ENCODE peak calls at places on chromosome 12, in seven cellular contexts. One of them, this sample, is unnamed.

GRCh38 chr12:117045175-117045997 is 53.8 kb downstream of the TESC start:
- DNase-seq in sciatic nerve: no peak
- DNase-seq in KG1: no peak
- DNase-seq in HL-60: no peak
- DNase-seq in activated CD8-positive, alpha-beta memory T cell treated with anti-CD3 and anti-CD28 coated beads for 1 hour: no peak
- DNase-seq in T-cell: no peak
- DNase-seq in substantia nigra: peak; percentile 48
- DNase-seq in this sample: no peak

GRCh38 chr12:88431245-88431644 is 149.0 kb downstream of the KITLG start:
- DNase-seq in sciatic nerve: no peak
- DNase-seq in KG1: no peak
- DNase-seq in HL-60: no peak
- DNase-seq in activated CD8-positive, alpha-beta memory T cell treated with anti-CD3 and anti-CD28 coated beads for 1 hour: no peak
- DNase-seq in T-cell: no peak
- DNase-seq in substantia nigra: no peak
- DNase-seq in this sample: no peak

GRCh38 chr12:115871714-115872113 is 405.8 kb downstream of the MED13L start:
- DNase-seq in sciatic nerve: no peak
- DNase-seq in KG1: peak; percentile 46
- DNase-seq in HL-60: peak; percentile 4
- DNase-seq in activated CD8-positive, alpha-beta memory T cell treated with anti-CD3 and anti-CD28 coated beads for 1 hour: no peak
- DNase-seq in T-cell: no peak
- DNase-seq in substantia nigra: no peak
- DNase-seq in this sample: no peak

GRCh38 chr12:54984602-54985376 is at the start of gene TESPA1:
- DNase-seq in sciatic nerve: peak; percentile 75
- DNase-seq in KG1: no peak
- DNase-seq in HL-60: peak; percentile 17
- DNase-seq in activated CD8-positive, alpha-beta memory T cell treated with anti-CD3 and anti-CD28 coated beads for 1 hour: peak; percentile 64
- DNase-seq in T-cell: peak; percentile 89
- DNase-seq in substantia nigra: no peak
- DNase-seq in this sample: peak; percentile 31

GRCh38 chr12:30806989-30807694 is 52.4 kb upstream of the CAPRIN2 start:
- DNase-seq in sciatic nerve: no peak
- DNase-seq in KG1: no peak
- DNase-seq in HL-60: no peak
- DNase-seq in activated CD8-positive, alpha-beta memory T cell treated with anti-CD3 and anti-CD28 coated beads for 1 hour: no peak
- DNase-seq in T-cell: no peak
- DNase-seq in substantia nigra: no peak
- DNase-seq in this sample: peak; percentile 33

GRCh38 chr12:4120316-4120920 is 153.1 kb upstream of the CCND2 start:
- DNase-seq in sciatic nerve: no peak
- DNase-seq in KG1: no peak
- DNase-seq in HL-60: no peak
- DNase-seq in activated CD8-positive, alpha-beta memory T cell treated with anti-CD3 and anti-CD28 coated beads for 1 hour: no peak
- DNase-seq in T-cell: no peak
- DNase-seq in substantia nigra: no peak
- DNase-seq in this sample: no peak

GRCh38 chr12:94762259-94762942 is 112.0 kb upstream of the TMCC3 start:
- DNase-seq in sciatic nerve: no peak
- DNase-seq in KG1: no peak
- DNase-seq in HL-60: no peak
- DNase-seq in activated CD8-positive, alpha-beta memory T cell treated with anti-CD3 and anti-CD28 coated beads for 1 hour: no peak
- DNase-seq in T-cell: no peak
- DNase-seq in substantia nigra: no peak
- DNase-seq in this sample: no peak

GRCh38 chr12:120259418-120260202 is 5.9 kb downstream of the PXN start:
- DNase-seq in sciatic nerve: no peak
- DNase-seq in KG1: no peak
- DNase-seq in HL-60: no peak
- DNase-seq in activated CD8-positive, alpha-beta memory T cell treated with anti-CD3 and anti-CD28 coated beads for 1 hour: no peak
- DNase-seq in T-cell: no peak
- DNase-seq in substantia nigra: no peak
- DNase-seq in this sample: peak; percentile 42

GRCh38 chr12:94670885-94671284 is 20.5 kb upstream of the TMCC3 start:
- DNase-seq in sciatic nerve: no peak
- DNase-seq in KG1: no peak
- DNase-seq in HL-60: no peak
- DNase-seq in activated CD8-positive, alpha-beta memory T cell treated with anti-CD3 and anti-CD28 coated beads for 1 hour: no peak
- DNase-seq in T-cell: no peak
- DNase-seq in substantia nigra: no peak
- DNase-seq in this sample: no peak

This sample was measured in uterus.